ENCODE peak calls at places on chromosomes 12 and 14, in four cellular contexts. O is brain microvascular endothelial cell, J is midbrain, Z is fibroblast of the aortic adventitia. I is an unnamed sample.

GRCh38 chr14:95197498-95198010 is 40.2 kb upstream of the DICER1 start:
- DNase-seq in O (no peak), Z (no peak), J (no peak), I (no peak)

GRCh38 chr12:9667403-9667802 is 2.1 kb upstream of the CLEC2D start:
- DNase-seq in Z (peak), O (no peak), J (no peak), I (no peak)

GRCh38 chr14:73460691-73461127 is 2.4 kb upstream of the NUMB start:
- DNase-seq in O (peak), Z (peak), J (no peak), I (no peak)

GRCh38 chr14:35480119-35480769 is 53.7 kb upstream of the INSM2 start:
- DNase-seq in Z (peak), O (peak), J (no peak), I (no peak)

GRCh38 chr14:74275265-74275841 is 27.4 kb downstream of the ABCD4 start:
- DNase-seq in Z (peak), J (no peak), O (peak), I (peak)

GRCh38 chr14:69317392-69317755 is 57.4 kb downstream of the GALNT16 start:
- DNase-seq in J (no peak), O (no peak), Z (no peak), I (no peak)

GRCh38 chr14:79186523-79186922 is 1016.4 kb downstream of the NRXN3 start:
- DNase-seq in O (peak), Z (no peak), J (no peak), I (no peak)

GRCh38 chr14:77301103-77301502 is 19.6 kb downstream of the POMT2 start:
- DNase-seq in O (peak), J (peak), Z (peak), I (peak)

GRCh38 chr14:83291716-83292115 is 1758.1 kb upstream of the SEL1L start:
- DNase-seq in J (no peak), O (no peak), Z (no peak), I (no peak)

GRCh38 chr12:109462868-109463692 is 14.0 kb downstream of the KCTD10 start:
- DNase-seq in O (peak), Z (peak), J (no peak), I (peak)

GRCh38 chr12:13100610-13100881 is 2.9 kb downstream of the GSG1 start:
- DNase-seq in Z (no peak), J (peak), O (no peak), I (no peak)

GRCh38 chr12:119902084-119902509 is 25.0 kb upstream of the CIT start:
- DNase-seq in J (peak), O (peak), Z (peak), I (peak)

GRCh38 chr12:38507839-38508238 is 191.3 kb downstream of the ALG10B start:
- DNase-seq in O (no peak), J (no peak), Z (no peak), I (no peak)

GRCh38 chr12:69898236-69898635 is 73.2 kb downstream of the MYRFL start:
- DNase-seq in Z (peak), O (peak), J (no peak), I (peak)

GRCh38 chr12:6047249-6048227 is 76.9 kb downstream of the VWF start:
- DNase-seq in Z (peak), J (no peak), O (peak), I (peak)

GRCh38 chr14:93035917-93036651 is 79.6 kb downstream of the ITPK1 start:
- DNase-seq in Z (peak), O (peak), J (peak), I (no peak)

GRCh38 chr12:72271401-72271740 is 799 bp upstream of the TRHDE start:
- DNase-seq in O (peak), Z (no peak), J (no peak), I (peak)

I was measured in fibroblast of gingiva.